ENCODE peak calls at places on chromosome 10, in seven cellular contexts. D is Karpas-422; I is mesendoderm; B is CD8-positive, alpha-beta memory T cell; W is GM06990; Q is spleen; X is NT2/D1. L is an unnamed sample.
A peak's percentile ranks its signal among the peaks of the same experiment; 100 is the strongest.

GRCh38 chr10:127417031-127417430 is 132.1 kb upstream of the NPS start:
- DNase-seq in D (no peak), I (no peak), B (no peak), W (no peak), Q (peak; percentile 58), X (no peak), L (no peak)

GRCh38 chr10:124827474-124827873 is 25.9 kb downstream of the ABRAXAS2 start:
- DNase-seq in D (peak; percentile 76), I (peak; percentile 5), B (no peak), W (no peak), Q (no peak), X (no peak), L (no peak)

GRCh38 chr10:70762441-70763177 is 22.6 kb downstream of the TBATA start:
- DNase-seq in D (no peak), I (no peak), B (no peak), W (no peak), Q (peak; percentile 54), X (no peak), L (no peak)

GRCh38 chr10:77643795-77644468 is 6.3 kb upstream of the KCNMA1 start:
- DNase-seq in D (peak; percentile 90), I (peak; percentile 80), B (no peak), W (no peak), Q (no peak), X (peak; percentile 46), L (peak; percentile 43)

GRCh38 chr10:93678805-93679587 is 23.4 kb downstream of the FRA10AC1 start:
- DNase-seq in D (no peak), I (no peak), B (no peak), W (no peak), Q (no peak), X (no peak), L (no peak)

GRCh38 chr10:15335500-15335899 is 35.6 kb downstream of the FAM171A1 start:
- DNase-seq in D (no peak), I (no peak), B (no peak), W (no peak), Q (no peak), X (no peak), L (no peak)

GRCh38 chr10:103244663-103245271 is 920 bp upstream of the RPEL1 start:
- DNase-seq in D (peak; percentile 88), I (peak; percentile 88), B (peak; percentile 74), W (peak; percentile 26), Q (peak; percentile 78), X (peak; percentile 75), L (peak; percentile 57)

GRCh38 chr10:66836057-66836456 is 89.8 kb upstream of the LRRTM3 start:
- DNase-seq in D (no peak), I (peak; percentile 66), B (no peak), W (no peak), Q (no peak), X (no peak), L (no peak)

DNA sequence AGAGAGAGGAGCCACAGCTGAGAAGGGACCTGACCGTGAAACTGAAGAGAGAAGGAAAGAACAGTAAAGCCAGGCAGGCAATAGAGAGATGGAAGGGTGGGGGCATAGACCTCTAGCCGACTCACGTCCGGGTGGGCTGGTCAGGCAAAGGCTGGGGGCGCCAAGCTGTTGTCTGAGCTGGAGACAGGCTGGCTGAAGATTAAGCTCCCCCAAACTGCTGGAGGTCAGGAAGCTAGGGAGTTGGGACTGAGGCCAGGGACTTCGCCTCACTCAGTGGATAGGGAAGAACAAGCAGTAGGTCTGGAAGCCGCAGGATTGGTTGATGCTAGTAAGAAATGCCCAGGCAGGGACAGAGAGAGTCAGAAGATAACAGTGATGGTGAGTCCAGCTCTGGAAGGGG is 5.3 kb downstream of the PITX3 start:
- DNase-seq in D (no peak), I (no peak), B (no peak), W (no peak), Q (no peak), X (no peak), L (no peak)
- H3K27me3 ChIP-seq in D (no peaks in the 10 kb centered on the region), I (peaks cover 48% of the 10 kb centered on the region), B (peaks cover 4% of the 10 kb centered on the region), W (no peaks in the 10 kb centered on the region), Q (no peaks in the 10 kb centered on the region), X (peaks cover 43% of the 10 kb centered on the region), L (peaks cover 5% of the 10 kb centered on the region)

DNA sequence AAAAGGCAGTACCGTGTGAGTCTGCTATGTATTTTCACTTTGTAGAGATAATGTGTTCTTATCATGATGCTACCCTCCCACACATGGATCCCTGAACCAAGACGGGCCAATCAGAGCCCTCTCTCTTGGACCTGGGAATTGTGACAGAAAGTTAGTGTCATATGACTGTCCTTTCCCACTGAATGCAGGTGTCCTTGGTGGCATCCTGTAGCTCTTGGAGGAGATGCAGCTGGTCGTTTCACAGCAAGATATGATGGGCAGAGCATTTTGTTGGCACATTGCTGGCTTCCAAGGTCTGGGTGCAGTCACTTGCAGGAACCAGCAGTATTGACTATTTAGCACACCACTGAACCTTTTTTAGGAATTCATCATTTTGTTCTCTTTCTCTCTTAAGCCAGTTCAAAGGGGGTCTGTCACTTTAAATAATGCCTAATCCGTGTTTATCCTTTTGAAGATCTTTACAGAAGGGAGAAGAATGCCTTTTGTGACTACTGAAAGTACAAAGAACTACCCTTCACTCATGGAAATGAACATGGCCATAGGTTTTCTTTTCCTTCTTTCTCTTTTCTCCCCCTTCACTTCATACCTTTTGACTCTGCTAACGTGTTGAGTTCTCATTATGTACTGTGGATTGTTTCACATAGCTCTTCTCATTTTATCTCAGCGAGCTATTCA is 125.1 kb downstream of the PLXDC2 start:
- DNase-seq in D (no peak), I (peak; percentile 29), B (no peak), W (no peak), Q (no peak), X (no peak), L (no peak)
- H3K4me3 ChIP-seq in D (no peak overlapping the region), I (no peak overlapping the region), B (no peak overlapping the region), W (no peak overlapping the region), Q (no peak overlapping the region), X (no peak overlapping the region), L (no peak overlapping the region)

DNA sequence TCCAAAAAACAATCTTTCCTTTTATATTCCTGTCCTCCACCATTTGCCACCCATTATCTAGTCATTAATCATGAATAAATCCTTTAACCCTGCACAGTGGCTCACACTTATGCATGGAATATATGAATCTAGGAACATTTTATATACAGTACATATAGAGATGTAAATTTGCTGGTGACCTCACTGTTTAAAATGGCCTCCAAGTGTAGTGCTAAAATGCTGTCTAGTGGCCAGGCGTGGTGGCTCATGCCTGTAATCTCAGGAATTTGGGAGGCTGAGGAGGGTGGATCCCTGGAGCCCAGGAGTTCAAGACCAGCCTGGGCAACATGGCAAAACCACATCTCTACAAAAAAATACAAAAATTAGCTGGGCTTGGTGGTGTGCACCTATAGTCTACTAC is 9.6 kb downstream of the NANOS1 start:
- DNase-seq in D (no peak), I (peak; percentile 22), B (no peak), W (no peak), Q (no peak), X (no peak), L (no peak)
- H3K36me3 ChIP-seq in D (peaks cover 62% of the 10 kb centered on the region), I (peaks cover 19% of the 10 kb centered on the region), B (peaks cover 69% of the 10 kb centered on the region), W (peaks cover 34% of the 10 kb centered on the region), Q (peaks cover 98% of the 10 kb centered on the region), X (peaks cover 80% of the 10 kb centered on the region), L (peaks cover 89% of the 10 kb centered on the region)

GRCh38 chr10:47121336-47121735 is 178.7 kb upstream of the GDF10 start:
- DNase-seq in D (no peak), I (peak; percentile 10), B (no peak), W (no peak), Q (no peak), X (no peak), L (no peak)
- H3K27me3 ChIP-seq in D (no peaks in the 10 kb centered on the region), I (no peaks in the 10 kb centered on the region), B (no peaks in the 10 kb centered on the region), W (no peaks in the 10 kb centered on the region), Q (no peaks in the 10 kb centered on the region), X (no peaks in the 10 kb centered on the region), L (no peaks in the 10 kb centered on the region)

GRCh38 chr10:104333037-104333727 is 5.1 kb downstream of the ITPRIP start:
- DNase-seq in D (no peak), I (peak; percentile 76), B (peak; percentile 88), W (no peak), Q (peak; percentile 77), X (no peak), L (no peak)

GRCh38 chr10:104332243-104333036 is 5.8 kb downstream of the ITPRIP start:
- DNase-seq in D (no peak), I (peak; percentile 80), B (no peak), W (no peak), Q (peak; percentile 30), X (no peak), L (no peak)

GRCh38 chr10:104334965-104335650 is 3.2 kb downstream of the ITPRIP start:
- DNase-seq in D (peak; percentile 73), I (no peak), B (no peak), W (no peak), Q (peak; percentile 75), X (no peak), L (no peak)

GRCh38 chr10:104334561-104334960 is 3.7 kb downstream of the ITPRIP start:
- DNase-seq in D (no peak), I (no peak), B (no peak), W (no peak), Q (peak; percentile 43), X (no peak), L (no peak)

DNA sequence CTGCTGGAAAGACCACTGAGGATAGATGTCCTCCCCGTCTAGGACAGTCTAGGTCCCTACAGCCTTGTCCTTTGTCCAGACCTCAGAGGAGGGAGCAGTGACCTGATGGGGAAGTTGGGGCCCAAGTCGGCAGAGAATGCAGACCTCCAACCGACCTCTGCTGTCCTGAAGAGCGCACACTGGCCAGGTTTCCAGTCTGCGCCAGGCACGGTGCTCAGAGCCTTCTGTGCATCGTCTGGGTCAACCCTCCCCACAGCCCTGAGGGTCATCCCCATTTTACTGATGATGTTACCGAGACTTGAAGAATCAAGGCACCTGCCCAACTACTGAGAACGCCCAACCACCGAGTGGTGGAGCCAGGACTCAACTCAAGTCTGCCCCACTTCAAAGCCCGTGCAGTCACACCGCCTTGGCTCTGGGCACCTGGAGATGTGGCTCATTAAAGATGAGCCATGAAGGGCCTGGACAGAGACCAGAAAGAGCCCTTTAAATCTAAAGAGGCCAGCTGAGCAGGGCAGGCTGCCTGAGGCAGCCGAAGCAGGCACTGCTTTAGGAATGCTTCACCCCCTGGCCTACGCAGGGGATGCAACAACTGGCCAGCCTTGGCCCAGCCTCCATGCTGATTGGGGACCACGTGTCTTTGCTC is 4.4 kb downstream of the ITPRIP start:
- DNase-seq in D (no peak), I (no peak), B (no peak), W (no peak), Q (peak; percentile 63), X (no peak), L (no peak)
- H3K4me3 ChIP-seq in D (no peak overlapping the region), I (no peak overlapping the region), B (peak overlapping the region; percentile 15), W (no peak overlapping the region), Q (no peak overlapping the region), X (no peak overlapping the region), L (no peak overlapping the region)

GRCh38 chr10:1115262-1115955 is 59.2 kb downstream of the WDR37 start:
- DNase-seq in D (no peak), I (no peak), B (no peak), W (no peak), Q (no peak), X (no peak), L (no peak)
- H3K36me3 ChIP-seq in D (peaks cover 4% of the 10 kb centered on the region), I (no peaks in the 10 kb centered on the region), B (peaks cover 62% of the 10 kb centered on the region), W (peaks cover 20% of the 10 kb centered on the region), Q (peaks cover 97% of the 10 kb centered on the region), X (peaks cover 48% of the 10 kb centered on the region), L (peaks cover 13% of the 10 kb centered on the region)

L was measured in MG63.